ENCODE peak calls at places on chromosomes 1 and 21, in five cellular contexts. C is non-pigmented ciliary epithelial cell; H is central memory CD4-positive, alpha-beta T cell; B is naive thymus-derived CD8-positive, alpha-beta T cell; W is T-cell. E is an unnamed sample.
A peak's percentile ranks its signal among the peaks of the same experiment; 100 is the strongest.

GRCh38 chr1:168341576-168341975 is 60.9 kb downstream of the TBX19 start:
- DNase-seq in H (no peak), B (no peak), C (no peak), W (no peak), E (no peak)

GRCh38 chr1:28507646-28508434 is 2.0 kb downstream of the RCC1 start:
- DNase-seq in B (no peak), W (no peak), C (no peak), H (no peak), E (no peak)

GRCh38 chr1:236099622-236100021 is 34.7 kb upstream of the NID1 start:
- DNase-seq in H (no peak), W (no peak), C (no peak), B (no peak), E (no peak)

GRCh38 chr1:155091071-155092051 is 12.7 kb downstream of the EFNA3 start:
- DNase-seq in C (no peak), W (peak; percentile 56), H (peak; percentile 69), B (peak; percentile 83), E (peak; percentile 38)

GRCh38 chr1:71046891-71047634 is 553 bp downstream of the PTGER3 start:
- DNase-seq in C (no peak), B (peak; percentile 28), H (peak; percentile 12), W (no peak), E (no peak)

GRCh38 chr1:153459655-153460054 is 796 bp downstream of the S100A7 start:
- DNase-seq in B (no peak), W (no peak), C (no peak), H (no peak), E (no peak)

GRCh38 chr21:43210454-43211084 is 41.8 kb downstream of the CRYAA start:
- DNase-seq in H (no peak), B (no peak), C (no peak), W (no peak), E (no peak)

GRCh38 chr1:224691526-224691925 is 75.4 kb downstream of the CNIH3 start:
- DNase-seq in H (no peak), W (no peak), B (no peak), C (no peak), E (no peak)

GRCh38 chr1:62395291-62395690 is 41.6 kb upstream of the USP1 start:
- DNase-seq in H (no peak), W (no peak), C (no peak), B (no peak), E (no peak)

GRCh38 chr1:14871569-14871968 is 273.1 kb downstream of the KAZN start:
- DNase-seq in C (no peak), B (no peak), H (no peak), W (no peak), E (no peak)

GRCh38 chr1:180935326-180936109 is 22.8 kb downstream of the KIAA1614 start:
- DNase-seq in C (no peak), H (no peak), B (no peak), W (no peak), E (no peak)

GRCh38 chr1:118479351-118479750 is 294.3 kb upstream of the SPAG17 start:
- DNase-seq in C (no peak), H (no peak), W (no peak), B (no peak), E (peak; percentile 45)